ENCODE peak calls at places on chromosome 7, in seven cellular contexts. M, Y, E, O, I, Z and L are unnamed samples.

GRCh38 chr7:130488376-130489139 is 3.3 kb upstream of the MEST start:
- DNase-seq in Y (no peak), I (no peak), M (no peak), Z (peak; percentile 6), O (no peak), E (no peak), L (no peak)

GRCh38 chr7:8176370-8177081 is 85.4 kb downstream of the ICA1 start:
- DNase-seq in I (no peak), E (no peak), Y (peak; percentile 78), O (peak; percentile 20), M (no peak), Z (no peak), L (no peak)

GRCh38 chr7:148914208-148914777 is 30.2 kb upstream of the EZH2 start:
- DNase-seq in E (peak; percentile 56), O (peak; percentile 43), I (no peak), Y (no peak), Z (peak; percentile 77), M (peak; percentile 85), L (no peak)

GRCh38 chr7:724298-724697 is 2.2 kb upstream of the DNAAF5 start:
- DNase-seq in I (no peak), Y (no peak), O (no peak), Z (no peak), E (no peak), M (no peak), L (no peak)

GRCh38 chr7:129307592-129307991 is 82.8 kb downstream of the AHCYL2 start:
- DNase-seq in M (no peak), I (no peak), Y (no peak), E (no peak), O (no peak), Z (no peak), L (no peak)

GRCh38 chr7:22594020-22594419 is 94.0 kb upstream of the STEAP1B start:
- DNase-seq in O (no peak), I (no peak), Z (no peak), M (no peak), Y (no peak), E (no peak), L (no peak)

GRCh38 chr7:158422551-158423189 is 165.0 kb downstream of the PTPRN2 start:
- DNase-seq in I (no peak), O (no peak), Z (no peak), M (no peak), E (no peak), Y (no peak), L (no peak)

GRCh38 chr7:135706858-135707569 is 21.0 kb downstream of the SLC13A4 start:
- DNase-seq in O (no peak), Z (no peak), E (no peak), M (peak; percentile 64), Y (no peak), I (no peak), L (no peak)

GRCh38 chr7:90507692-90508091 is 38.3 kb downstream of the PTTG1IP2 start:
- DNase-seq in I (no peak), O (no peak), E (no peak), M (no peak), Z (no peak), Y (no peak), L (no peak)

GRCh38 chr7:124113040-124113439 is 80.2 kb upstream of the TMEM229A start:
- DNase-seq in Y (no peak), M (no peak), Z (no peak), O (no peak), I (no peak), E (no peak), L (no peak)

GRCh38 chr7:2658941-2659340 is 27.2 kb downstream of the TTYH3 start:
- DNase-seq in Y (no peak), O (no peak), I (no peak), Z (no peak), M (no peak), E (no peak), L (no peak)

GRCh38 chr7:128044064-128044463 is 12.8 kb upstream of the LRRC4 start:
- DNase-seq in I (no peak), E (no peak), O (no peak), Y (no peak), Z (no peak), M (no peak), L (no peak)

GRCh38 chr7:70612811-70613210 is 519.1 kb upstream of the GALNT17 start:
- DNase-seq in Z (no peak), I (no peak), O (no peak), M (no peak), E (no peak), Y (no peak), L (no peak)

GRCh38 chr7:127587663-127588018 is 570 bp upstream of the ARF5 start:
- DNase-seq in I (peak; percentile 26), Y (peak; percentile 89), E (no peak), Z (no peak), O (no peak), M (no peak), L (peak; percentile 22)

GRCh38 chr7:142853739-142854504 is 954 bp upstream of the EPHB6 start:
- DNase-seq in Y (peak; percentile 95), Z (peak; percentile 68), I (peak; percentile 66), O (peak; percentile 46), M (peak; percentile 39), E (peak; percentile 7), L (peak; percentile 80)

GRCh38 chr7:15580604-15581351 is 19.0 kb upstream of the AGMO start:
- DNase-seq in O (no peak), E (no peak), Z (no peak), I (no peak), Y (no peak), M (no peak), L (no peak)

GRCh38 chr7:117908031-117908795 is 35.0 kb upstream of the CTTNBP2 start:
- DNase-seq in I (no peak), E (no peak), O (no peak), Y (no peak), Z (no peak), M (no peak), L (no peak)

GRCh38 chr7:102115931-102116330 is 170.7 kb upstream of the SH2B2 start:
- DNase-seq in Y (peak; percentile 34), O (no peak), I (no peak), M (no peak), Z (no peak), E (no peak), L (no peak)

GRCh38 chr7:70347463-70347855 is 749.2 kb downstream of the AUTS2 start:
- DNase-seq in Z (no peak), Y (no peak), O (no peak), I (no peak), E (no peak), M (no peak), L (no peak)

GRCh38 chr7:120873367-120873766 is 15.4 kb upstream of the TSPAN12 start:
- DNase-seq in Z (no peak), O (no peak), Y (no peak), M (no peak), E (no peak), I (no peak), L (no peak)

GRCh38 chr7:157916946-157917670 is 580.3 kb downstream of the DNAJB6 start:
- DNase-seq in Y (no peak), Z (no peak), E (no peak), O (no peak), M (no peak), I (no peak), L (peak; percentile 25)

GRCh38 chr7:25862993-25863726 is 288.8 kb upstream of the NFE2L3 start:
- DNase-seq in M (no peak), E (no peak), I (no peak), Z (no peak), Y (no peak), O (no peak), L (no peak)

GRCh38 chr7:158525648-158526484 is 61.8 kb downstream of the PTPRN2 start:
- DNase-seq in M (no peak), O (no peak), I (no peak), E (no peak), Z (no peak), Y (no peak), L (no peak)

GRCh38 chr7:561631-562393 is 42.2 kb upstream of the PDGFA start:
- DNase-seq in M (no peak), Z (no peak), E (no peak), Y (peak; percentile 87), O (no peak), I (no peak), L (peak; percentile 90)

GRCh38 chr7:55192718-55193117 is 172.4 kb upstream of the LANCL2 start:
- DNase-seq in O (no peak), M (peak; percentile 88), E (peak; percentile 52), I (no peak), Y (no peak), Z (peak; percentile 43), L (no peak)

GRCh38 chr7:2011266-2012043 is 221.3 kb downstream of the MAD1L1 start:
- DNase-seq in I (no peak), Z (no peak), Y (peak; percentile 73), M (no peak), O (no peak), E (no peak), L (no peak)

GRCh38 chr7:112025556-112025955 is 180.6 kb downstream of the DOCK4 start:
- DNase-seq in E (no peak), Y (no peak), M (no peak), Z (no peak), O (no peak), I (no peak), L (no peak)

GRCh38 chr7:36514289-36515243 is 124.9 kb downstream of the ANLN start:
- DNase-seq in I (no peak), M (no peak), O (no peak), Z (no peak), E (no peak), Y (no peak), L (no peak)

GRCh38 chr7:100825760-100826545 is 1.4 kb downstream of the EPHB4 start:
- DNase-seq in M (peak; percentile 59), O (no peak), Y (no peak), Z (peak; percentile 48), E (no peak), I (no peak), L (no peak)

GRCh38 chr7:106163257-106163656 is 51.1 kb upstream of the SYPL1 start:
- DNase-seq in Z (no peak), Y (no peak), O (no peak), M (no peak), E (no peak), I (no peak), L (no peak)

GRCh38 chr7:40866601-40867000 is 731.8 kb downstream of the SUGCT start:
- DNase-seq in E (no peak), Z (peak; percentile 50), O (no peak), M (no peak), Y (no peak), I (no peak), L (peak; percentile 36)
- TF ChIP-seq CTCF in E (peak; percentile 17), Z (peak; percentile 30), O (no peak), M (no peak), Y (no peak), I (no peak), L (no peak)

GRCh38 chr7:114923403-114923713 is 1.5 kb downstream of the MDFIC start:
- DNase-seq in I (no peak), O (no peak), Y (no peak), E (no peak), M (no peak), Z (no peak), L (no peak)
- H3K4me3 ChIP-seq in I (no peak overlapping the region), O (peak overlapping the region; percentile 77), Y (peak overlapping the region; percentile 68), E (peak overlapping the region; percentile 81), M (peak overlapping the region; percentile 68), Z (peak overlapping the region; percentile 92), L (peak overlapping the region; percentile 65)

GRCh38 chr7:83162402-83163256 is at the start of gene PCLO:
- DNase-seq in I (peak; percentile 94), Y (peak; percentile 87), Z (peak; percentile 42), M (peak; percentile 3), E (no peak), O (no peak), L (peak; percentile 92)
- H3K27ac ChIP-seq in I (peak within 1 kb of the TSS; percentile 80), Y (peak within 1 kb of the TSS; percentile 70), Z (peak within 1 kb of the TSS; percentile 13), M (no peak within 1 kb of the TSS), E (no peak within 1 kb of the TSS), O (no peak within 1 kb of the TSS), L (peak within 1 kb of the TSS; percentile 87)

GRCh38 chr7:95843286-95843685 is 70.9 kb downstream of the DYNC1I1 start:
- DNase-seq in O (no peak), E (no peak), Z (peak; percentile 8), I (no peak), Y (no peak), M (no peak), L (no peak)
- TF ChIP-seq CTCF in O (no peak), E (no peak), Z (peak; percentile 8), I (no peak), Y (no peak), M (no peak), L (no peak)